ENCODE peak calls at places on chromosomes 16 and 17, in eight cellular contexts. T is ovary; N is glutamatergic neuron; P is EH; Z is left cardiac atrium; C is kidney glomerular epithelial cell; E is skeletal muscle cell; V is stimulated activated CD8-positive, alpha-beta memory T cell treated with anti-CD3 and anti-CD28 coated beads, Interleukin-4, amount 100 ng/mL, for 24 hours. H is an unnamed sample.

GRCh38 chr17:41528959-41529353 is 848 bp upstream of the KRT19 start:
- DNase-seq in T (no peak), N (no peak), P (no peak), Z (no peak), C (no peak), E (no peak), V (no peak), H (no peak)

GRCh38 chr16:55779391-55780094 is 53.4 kb downstream of the CES1 start:
- DNase-seq in T (no peak), N (no peak), P (no peak), Z (no peak), C (no peak), E (no peak), V (no peak), H (no peak)

GRCh38 chr17:75087558-75088453 is at the start of gene SLC16A5:
- DNase-seq in T (peak), N (peak), P (peak), Z (peak), C (peak), E (no peak), V (peak), H (peak)

GRCh38 chr17:72219136-72219823 is 98.5 kb downstream of the SOX9 start:
- DNase-seq in T (no peak), N (peak), P (no peak), Z (no peak), C (no peak), E (no peak), V (no peak), H (no peak)

GRCh38 chr17:8701754-8702153 is 42.9 kb downstream of the CCDC42 start:
- DNase-seq in T (no peak), N (no peak), P (no peak), Z (no peak), C (no peak), E (no peak), V (no peak), H (no peak)

GRCh38 chr17:9255838-9256237 is 234.5 kb downstream of the NTN1 start:
- DNase-seq in T (no peak), N (no peak), P (no peak), Z (no peak), C (no peak), E (no peak), V (no peak), H (no peak)

GRCh38 chr16:27229891-27230470 is 26.7 kb downstream of the KDM8 start:
- DNase-seq in T (no peak), N (no peak), P (no peak), Z (peak), C (no peak), E (no peak), V (no peak), H (peak)

GRCh38 chr17:83117594-83117993 is 38.2 kb downstream of the METRNL start:
- DNase-seq in T (no peak), N (no peak), P (no peak), Z (no peak), C (no peak), E (no peak), V (no peak), H (no peak)

GRCh38 chr16:57608462-57609113 is 19.8 kb upstream of the ADGRG1 start:
- DNase-seq in T (no peak), N (no peak), P (no peak), Z (no peak), C (no peak), E (no peak), V (no peak), H (peak)

GRCh38 chr17:27466748-27467375 is 10.6 kb downstream of the KSR1 start:
- DNase-seq in T (no peak), N (no peak), P (no peak), Z (no peak), C (no peak), E (no peak), V (no peak), H (no peak)

GRCh38 chr16:88511060-88511459 is 58.0 kb downstream of the ZFPM1 start:
- DNase-seq in T (no peak), N (no peak), P (no peak), Z (no peak), C (no peak), E (no peak), V (no peak), H (no peak)

GRCh38 chr17:81130385-81131288 is 34.7 kb upstream of the PVALEF start:
- DNase-seq in T (no peak), N (no peak), P (no peak), Z (no peak), C (no peak), E (no peak), V (no peak), H (no peak)

GRCh38 chr17:2302740-2303277 is 776 bp downstream of the SMG6 start:
- DNase-seq in T (no peak), N (no peak), P (peak), Z (no peak), C (peak), E (no peak), V (no peak), H (no peak)

GRCh38 chr16:67389911-67390815 is 3.1 kb downstream of the TPPP3 start:
- DNase-seq in T (no peak), N (no peak), P (no peak), Z (no peak), C (no peak), E (no peak), V (no peak), H (no peak)

GRCh38 chr16:79171504-79172240 is 428.9 kb downstream of the MAF start:
- DNase-seq in T (no peak), N (no peak), P (no peak), Z (no peak), C (no peak), E (no peak), V (no peak), H (no peak)

GRCh38 chr17:46072998-46073397 is 73.9 kb downstream of the STH start:
- DNase-seq in T (no peak), N (no peak), P (peak), Z (no peak), C (peak), E (peak), V (no peak), H (no peak)

GRCh38 chr16:23530062-23530461 is 19.8 kb upstream of the GGA2 start:
- DNase-seq in T (no peak), N (no peak), P (no peak), Z (no peak), C (no peak), E (no peak), V (no peak), H (no peak)

GRCh38 chr16:585351-585750 is 4.5 kb upstream of the RAB40C start:
- DNase-seq in T (peak), N (no peak), P (no peak), Z (no peak), C (no peak), E (no peak), V (no peak), H (no peak)

GRCh38 chr16:9092282-9092962 is 978 bp downstream of the HAPSTR1 start:
- DNase-seq in T (peak), N (peak), P (peak), Z (peak), C (no peak), E (no peak), V (peak), H (no peak)

GRCh38 chr16:30096862-30097563 is 1.0 kb upstream of the YPEL3 start:
- DNase-seq in T (no peak), N (no peak), P (no peak), Z (no peak), C (no peak), E (no peak), V (no peak), H (no peak)

GRCh38 chr17:18182190-18182977 is 1.2 kb upstream of the ALKBH5 start:
- DNase-seq in T (no peak), N (no peak), P (peak), Z (peak), C (no peak), E (no peak), V (no peak), H (no peak)

GRCh38 chr17:58556833-58557250 is 42.4 kb upstream of the MTMR4 start:
- DNase-seq in T (no peak), N (no peak), P (peak), Z (no peak), C (no peak), E (no peak), V (no peak), H (no peak)

GRCh38 chr16:14501331-14502255 is 128.5 kb downstream of the PARN start:
- DNase-seq in T (peak), N (peak), P (peak), Z (peak), C (peak), E (peak), V (no peak), H (peak)

GRCh38 chr17:20243524-20243923 is 223.8 kb downstream of the LGALS9B start:
- DNase-seq in T (no peak), N (no peak), P (no peak), Z (no peak), C (no peak), E (no peak), V (no peak), H (no peak)

H was measured in RWPE2.